ENCODE peak calls at places on chromosome 15, in nine cellular contexts. B is HCT116, G is PC-9, F is keratinocyte, T is neuronal stem cell, P is mammary epithelial cell, U is fibroblast of lung, W is PC-3, Y is GM23248. N is an unnamed sample.
A peak's percentile ranks its signal among the peaks of the same experiment; 100 is the strongest.

GRCh38 chr15:78237146-78237545 is 2.8 kb upstream of the ACSBG1 start:
- DNase-seq in B (no peak), G (no peak), F (no peak), T (no peak), P (no peak), U (no peak), W (no peak), Y (no peak), N (no peak)

GRCh38 chr15:99718421-99718820 is 14.8 kb downstream of the LYSMD4 start:
- DNase-seq in B (no peak), G (no peak), F (no peak), T (no peak), P (no peak), U (no peak), W (no peak), Y (no peak), N (no peak)

GRCh38 chr15:44710236-44711088 is 661 bp downstream of the PATL2 start:
- DNase-seq in B (no peak), G (no peak), F (no peak), T (no peak), P (no peak), U (peak; percentile 31), W (peak; percentile 18), Y (peak; percentile 65), N (peak; percentile 22)

GRCh38 chr15:75647370-75648155 is at the start of gene SNX33:
- DNase-seq in B (no peak), G (peak; percentile 82), F (no peak), T (peak; percentile 90), P (peak; percentile 84), U (peak; percentile 87), W (peak; percentile 77), Y (peak; percentile 96), N (peak; percentile 82)

GRCh38 chr15:36291501-36291900 is 287.9 kb upstream of the CDIN1 start:
- DNase-seq in B (no peak), G (no peak), F (no peak), T (no peak), P (no peak), U (no peak), W (peak; percentile 53), Y (no peak), N (no peak)

GRCh38 chr15:44034933-44035624 is 160.0 kb downstream of the FRMD5 start:
- DNase-seq in B (no peak), G (no peak), F (no peak), T (no peak), P (peak; percentile 62), U (peak; percentile 89), W (peak; percentile 77), Y (peak; percentile 92), N (peak; percentile 87)

GRCh38 chr15:42138968-42139386 is 17.5 kb downstream of the PLA2G4F start:
- DNase-seq in B (no peak), G (no peak), F (no peak), T (no peak), P (no peak), U (no peak), W (no peak), Y (no peak), N (no peak)

GRCh38 chr15:41994772-41995475 is 22.6 kb upstream of the EHD4 start:
- DNase-seq in B (no peak), G (no peak), F (no peak), T (no peak), P (no peak), U (no peak), W (no peak), Y (no peak), N (no peak)

GRCh38 chr15:48112242-48112641 is 8.5 kb upstream of the SLC24A5 start:
- DNase-seq in B (peak; percentile 0), G (no peak), F (no peak), T (peak; percentile 38), P (peak; percentile 12), U (peak; percentile 24), W (peak; percentile 51), Y (peak; percentile 7), N (peak; percentile 12)

GRCh38 chr15:93543093-93543492 is 454.1 kb upstream of the RGMA start:
- DNase-seq in B (no peak), G (no peak), F (no peak), T (no peak), P (no peak), U (no peak), W (no peak), Y (no peak), N (no peak)

GRCh38 chr15:75307778-75308390 is 25.2 kb downstream of the GOLGA6D start:
- DNase-seq in B (peak; percentile 62), G (peak; percentile 73), F (peak; percentile 17), T (peak; percentile 6), P (peak; percentile 57), U (no peak), W (peak; percentile 67), Y (peak; percentile 41), N (no peak)

GRCh38 chr15:43513550-43513949 is 3.9 kb upstream of the MAP1A start:
- DNase-seq in B (no peak), G (no peak), F (no peak), T (no peak), P (no peak), U (no peak), W (peak; percentile 18), Y (peak; percentile 67), N (no peak)

GRCh38 chr15:31396881-31397560 is 70.4 kb downstream of the KLF13 start:
- DNase-seq in B (peak; percentile 66), G (peak; percentile 40), F (no peak), T (peak; percentile 60), P (peak; percentile 89), U (peak; percentile 68), W (peak; percentile 70), Y (peak; percentile 92), N (peak; percentile 51)

GRCh38 chr15:73617910-73618309 is 15.3 kb downstream of the NPTN start:
- DNase-seq in B (no peak), G (no peak), F (no peak), T (no peak), P (no peak), U (no peak), W (no peak), Y (no peak), N (no peak)

GRCh38 chr15:74441248-74441939 is 7.6 kb upstream of the SEMA7A start:
- DNase-seq in B (no peak), G (no peak), F (no peak), T (no peak), P (no peak), U (no peak), W (no peak), Y (no peak), N (no peak)

GRCh38 chr15:47726399-47726823 is 9.1 kb downstream of the SEMA6D start:
- DNase-seq in B (no peak), G (no peak), F (no peak), T (no peak), P (peak; percentile 3), U (no peak), W (no peak), Y (no peak), N (no peak)

GRCh38 chr15:39665629-39666245 is 84.9 kb downstream of the THBS1 start:
- DNase-seq in B (no peak), G (no peak), F (no peak), T (no peak), P (no peak), U (no peak), W (no peak), Y (no peak), N (no peak)

GRCh38 chr15:41523097-41523496 is 9.5 kb upstream of the LTK start:
- DNase-seq in B (no peak), G (no peak), F (no peak), T (no peak), P (no peak), U (peak; percentile 17), W (no peak), Y (peak; percentile 25), N (no peak)

GRCh38 chr15:83166830-83167229 is 40.8 kb downstream of the HDGFL3 start:
- DNase-seq in B (no peak), G (no peak), F (no peak), T (no peak), P (no peak), U (no peak), W (no peak), Y (no peak), N (no peak)
- H3K9me3 ChIP-seq in B (no peaks in the 10 kb centered on the region), G (no peaks in the 10 kb centered on the region), F (peaks cover 2% of the 10 kb centered on the region), T (peaks cover 2% of the 10 kb centered on the region), P (no peaks in the 10 kb centered on the region), U (no peaks in the 10 kb centered on the region), W (no peaks in the 10 kb centered on the region), Y (no peaks in the 10 kb centered on the region), N (no peaks in the 10 kb centered on the region)

GRCh38 chr15:62509395-62509973 is 344.4 kb upstream of the C2CD4B start:
- DNase-seq in B (no peak), G (no peak), F (no peak), T (no peak), P (no peak), U (no peak), W (no peak), Y (no peak), N (no peak)

GRCh38 chr15:62506217-62506805 is 341.2 kb upstream of the C2CD4B start:
- DNase-seq in B (no peak), G (no peak), F (no peak), T (no peak), P (no peak), U (peak; percentile 72), W (peak; percentile 43), Y (peak; percentile 76), N (peak; percentile 68)

GRCh38 chr15:62503451-62503850 is 338.4 kb upstream of the C2CD4B start:
- DNase-seq in B (no peak), G (no peak), F (no peak), T (no peak), P (no peak), U (peak; percentile 35), W (no peak), Y (peak; percentile 30), N (no peak)

GRCh38 chr15:62502451-62502850 is 337.4 kb upstream of the C2CD4B start:
- DNase-seq in B (no peak), G (no peak), F (no peak), T (no peak), P (no peak), U (no peak), W (no peak), Y (peak; percentile 40), N (no peak)

GRCh38 chr15:62505761-62506160 is 340.7 kb upstream of the C2CD4B start:
- DNase-seq in B (no peak), G (no peak), F (no peak), T (no peak), P (no peak), U (peak; percentile 46), W (no peak), Y (peak; percentile 63), N (no peak)
- H3K4me1 ChIP-seq in B (peaks cover 8% of the 10 kb centered on the region), G (peaks cover 15% of the 10 kb centered on the region), F (peaks cover 5% of the 10 kb centered on the region), T (peaks cover 14% of the 10 kb centered on the region), P (no peaks in the 10 kb centered on the region), U (peaks cover 15% of the 10 kb centered on the region), W (peaks cover 11% of the 10 kb centered on the region), Y (peaks cover 36% of the 10 kb centered on the region), N (peaks cover 18% of the 10 kb centered on the region)

DNA sequence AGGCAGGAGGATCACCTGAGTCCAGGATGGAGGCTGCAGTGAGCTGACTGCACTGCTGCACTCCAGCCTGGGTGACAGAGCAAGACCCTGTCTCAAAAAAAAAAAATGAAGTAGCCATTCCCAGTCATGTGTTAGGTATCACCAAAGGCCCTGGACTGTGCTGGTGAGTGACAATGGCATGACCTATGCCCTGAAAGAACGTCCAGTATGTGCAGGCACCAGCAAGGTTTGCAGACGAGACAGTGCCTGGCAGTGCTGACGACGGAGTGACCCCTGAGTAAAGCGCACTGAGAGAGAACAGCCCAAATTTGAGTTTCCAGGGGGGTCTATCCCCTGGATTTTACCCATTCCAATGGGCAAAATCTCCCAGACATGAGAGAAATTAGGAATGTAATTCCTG is 45.2 kb downstream of the RBPMS2 start:
- DNase-seq in B (no peak), G (no peak), F (no peak), T (no peak), P (no peak), U (no peak), W (no peak), Y (no peak), N (no peak)
- H2AFZ ChIP-seq in B (no peak overlapping the region), G (no peak overlapping the region), F (no peak overlapping the region), T (no peak overlapping the region), P (no peak overlapping the region), U (no peak overlapping the region), W (no peak overlapping the region), Y (no peak overlapping the region), N (no peak overlapping the region)

GRCh38 chr15:72541714-72542113 is 67.6 kb downstream of the ARIH1 start:
- DNase-seq in B (no peak), G (no peak), F (no peak), T (no peak), P (no peak), U (no peak), W (no peak), Y (no peak), N (no peak)
- H3K9me3 ChIP-seq in B (peaks cover 23% of the 10 kb centered on the region), G (peaks cover 8% of the 10 kb centered on the region), F (peaks cover 4% of the 10 kb centered on the region), T (peaks cover 3% of the 10 kb centered on the region), P (peaks cover 7% of the 10 kb centered on the region), U (no peaks in the 10 kb centered on the region), W (no peaks in the 10 kb centered on the region), Y (no peaks in the 10 kb centered on the region), N (no peaks in the 10 kb centered on the region)